ENCODE peak calls at places on chromosomes 11 and 22, in eight cellular contexts. Y, A, T, K, U, W, G and V are unnamed samples.

GRCh38 chr11:66347425-66348276 is at the start of gene B4GAT1:
- DNase-seq in Y (peak), A (peak), T (peak), K (peak), U (peak), W (peak), G (peak), V (peak)

GRCh38 chr11:72411623-72412532 is 22.5 kb downstream of the CLPB start:
- DNase-seq in Y (no peak), A (no peak), T (no peak), K (no peak), U (no peak), W (no peak), G (peak), V (no peak)

GRCh38 chr11:126322996-126323395 is 19.1 kb downstream of the DCPS start:
- DNase-seq in Y (no peak), A (no peak), T (no peak), K (no peak), U (no peak), W (no peak), G (no peak), V (no peak)

GRCh38 chr11:133827556-133827955 is 17.8 kb downstream of the SPATA19 start:
- DNase-seq in Y (no peak), A (no peak), T (no peak), K (no peak), U (no peak), W (no peak), G (no peak), V (no peak)

GRCh38 chr11:107957109-107957588 is 28.9 kb downstream of the RAB39A start:
- DNase-seq in Y (no peak), A (no peak), T (peak), K (no peak), U (no peak), W (no peak), G (peak), V (no peak)

GRCh38 chr11:68550485-68550817 is 89.9 kb downstream of the PPP6R3 start:
- DNase-seq in Y (peak), A (no peak), T (peak), K (no peak), U (no peak), W (no peak), G (no peak), V (no peak)

GRCh38 chr11:86117706-86118050 is 48.8 kb upstream of the PICALM start:
- DNase-seq in Y (no peak), A (no peak), T (no peak), K (no peak), U (peak), W (no peak), G (no peak), V (no peak)

GRCh38 chr11:31921066-31921465 is 109.9 kb upstream of the PAX6 start:
- DNase-seq in Y (no peak), A (no peak), T (no peak), K (no peak), U (no peak), W (no peak), G (peak), V (no peak)

GRCh38 chr22:43891360-43892182 is at the start of gene PNPLA5:
- DNase-seq in Y (no peak), A (peak), T (no peak), K (no peak), U (peak), W (no peak), G (peak), V (no peak)

GRCh38 chr11:121299417-121299816 is 6.8 kb downstream of the SC5D start:
- DNase-seq in Y (no peak), A (no peak), T (no peak), K (no peak), U (no peak), W (no peak), G (no peak), V (no peak)

GRCh38 chr11:87425391-87425790 is 387.7 kb downstream of the TMEM135 start:
- DNase-seq in Y (no peak), A (peak), T (no peak), K (no peak), U (peak), W (no peak), G (peak), V (no peak)

GRCh38 chr11:1231396-1232327 is 8.8 kb downstream of the MUC5B start:
- DNase-seq in Y (no peak), A (peak), T (no peak), K (no peak), U (no peak), W (peak), G (no peak), V (no peak)

GRCh38 chr11:7353100-7353499 is 101.4 kb downstream of the SYT9 start:
- DNase-seq in Y (peak), A (no peak), T (peak), K (no peak), U (peak), W (no peak), G (peak), V (no peak)

GRCh38 chr11:121595717-121596156 is 143.0 kb upstream of the SORL1-AS1 start:
- DNase-seq in Y (no peak), A (peak), T (peak), K (no peak), U (peak), W (peak), G (no peak), V (peak)

GRCh38 chr11:107493117-107493516 is 35.5 kb upstream of the CWF19L2 start:
- DNase-seq in Y (no peak), A (peak), T (no peak), K (no peak), U (peak), W (no peak), G (no peak), V (peak)

GRCh38 chr11:61598886-61599868 is 18.3 kb upstream of the SYT7 start:
- DNase-seq in Y (peak), A (peak), T (peak), K (peak), U (no peak), W (peak), G (peak), V (no peak)

GRCh38 chr11:10303558-10304363 is 1.1 kb upstream of the ADM start:
- DNase-seq in Y (no peak), A (no peak), T (peak), K (no peak), U (peak), W (peak), G (peak), V (no peak)

GRCh38 chr11:11735586-11735985 is 106.2 kb upstream of the USP47 start:
- DNase-seq in Y (no peak), A (no peak), T (no peak), K (no peak), U (no peak), W (no peak), G (peak), V (no peak)

GRCh38 chr11:66924272-66924671 is 33.9 kb downstream of the PC start:
- DNase-seq in Y (no peak), A (no peak), T (no peak), K (no peak), U (no peak), W (no peak), G (no peak), V (no peak)

GRCh38 chr11:19924321-19925115 is 211.9 kb downstream of the NAV2 start:
- DNase-seq in Y (no peak), A (no peak), T (no peak), K (no peak), U (no peak), W (no peak), G (no peak), V (no peak)

GRCh38 chr11:15972838-15973237 is 383.5 kb downstream of the SOX6 start:
- DNase-seq in Y (no peak), A (no peak), T (no peak), K (no peak), U (no peak), W (peak), G (peak), V (no peak)

GRCh38 chr22:43462701-43463100 is 50.9 kb downstream of the MPPED1 start:
- DNase-seq in Y (no peak), A (no peak), T (no peak), K (no peak), U (no peak), W (no peak), G (no peak), V (no peak)

DNA sequence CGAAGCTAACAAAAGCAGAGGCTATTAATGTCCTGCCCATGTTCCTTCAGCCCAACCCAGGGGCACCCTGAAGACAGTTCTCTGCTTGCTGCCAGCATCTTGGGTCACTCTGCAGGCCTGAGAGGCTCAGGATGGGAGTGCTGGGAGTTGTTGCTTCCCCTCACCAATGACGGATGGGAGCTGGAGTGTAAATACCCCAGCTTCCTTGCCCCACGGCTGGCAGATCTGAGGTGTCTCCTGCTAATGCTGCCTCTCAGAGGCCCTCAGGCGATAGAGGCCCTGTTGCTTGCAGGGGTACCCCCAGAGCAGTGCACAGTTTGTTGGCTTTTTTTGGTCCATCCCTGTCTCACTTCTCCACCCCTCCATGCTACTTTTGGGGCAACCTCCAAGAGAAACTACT is 32.9 kb downstream of the IFT27 start:
- DNase-seq in Y (no peak), A (no peak), T (no peak), K (no peak), U (no peak), W (no peak), G (no peak), V (no peak)
- H3K4me3 ChIP-seq in Y (no peak), A (no peak), T (no peak), K (no peak), U (no peak), W (no peak), G (no peak), V (no peak)

GRCh38 chr22:29700206-29700948 is 19.4 kb upstream of the CABP7 start:
- DNase-seq in Y (no peak), A (peak), T (no peak), K (no peak), U (no peak), W (no peak), G (no peak), V (no peak)

GRCh38 chr22:29700949-29701927 is 18.6 kb upstream of the CABP7 start:
- DNase-seq in Y (no peak), A (peak), T (peak), K (no peak), U (peak), W (no peak), G (peak), V (no peak)

GRCh38 chr22:29703595-29704195 is 16.1 kb upstream of the CABP7 start:
- DNase-seq in Y (no peak), A (peak), T (no peak), K (no peak), U (no peak), W (no peak), G (no peak), V (no peak)

GRCh38 chr22:29702931-29703594 is 16.7 kb upstream of the CABP7 start:
- DNase-seq in Y (no peak), A (peak), T (no peak), K (no peak), U (no peak), W (peak), G (no peak), V (no peak)

GRCh38 chr22:29702025-29702930 is 17.5 kb upstream of the CABP7 start:
- DNase-seq in Y (no peak), A (peak), T (no peak), K (no peak), U (no peak), W (no peak), G (peak), V (no peak)
- H3K4me3 ChIP-seq in Y (no peak), A (no peak), T (no peak), K (no peak), U (no peak), W (no peak), G (no peak), V (no peak)

DNA sequence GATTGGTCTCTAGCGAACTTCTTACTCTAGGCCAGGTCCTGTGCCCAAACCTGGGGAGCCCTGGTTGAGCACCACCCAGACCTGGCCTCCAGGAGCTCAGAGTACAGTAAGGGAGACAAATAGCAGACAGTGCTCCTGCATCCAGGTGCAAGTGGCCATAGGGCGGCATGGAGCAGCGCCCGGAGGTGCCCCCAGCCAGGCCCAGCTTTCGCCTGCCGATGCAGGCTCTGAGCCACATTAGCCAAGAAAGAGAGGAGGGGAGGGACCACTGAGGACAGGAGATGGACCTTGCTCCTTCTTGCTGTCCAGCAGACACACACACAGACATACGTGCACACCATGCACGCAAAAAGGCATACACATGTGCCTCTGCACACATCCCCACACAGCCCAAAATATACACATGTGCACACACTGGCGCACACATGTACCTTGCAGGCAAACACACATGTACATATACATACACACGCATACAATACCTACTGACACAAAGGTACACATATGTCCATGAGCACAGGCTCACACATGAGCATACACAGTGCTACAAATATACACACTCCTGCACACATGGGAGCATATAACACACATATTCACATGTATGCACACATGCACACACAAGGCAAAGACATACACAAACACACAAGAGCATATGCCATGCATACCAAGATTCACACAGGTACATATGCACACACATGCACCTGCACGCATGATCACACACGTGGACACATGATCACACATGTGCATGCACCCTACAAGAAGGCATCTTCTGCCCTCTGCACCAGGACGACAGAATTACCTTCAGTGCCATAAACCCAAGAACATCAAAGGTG is 68.8 kb upstream of the FGF3 start:
- DNase-seq in Y (no peak), A (peak), T (no peak), K (no peak), U (no peak), W (no peak), G (no peak), V (no peak)
- H3K4me3 ChIP-seq in Y (no peak), A (no peak), T (no peak), K (no peak), U (no peak), W (no peak), G (no peak), V (no peak)

DNA sequence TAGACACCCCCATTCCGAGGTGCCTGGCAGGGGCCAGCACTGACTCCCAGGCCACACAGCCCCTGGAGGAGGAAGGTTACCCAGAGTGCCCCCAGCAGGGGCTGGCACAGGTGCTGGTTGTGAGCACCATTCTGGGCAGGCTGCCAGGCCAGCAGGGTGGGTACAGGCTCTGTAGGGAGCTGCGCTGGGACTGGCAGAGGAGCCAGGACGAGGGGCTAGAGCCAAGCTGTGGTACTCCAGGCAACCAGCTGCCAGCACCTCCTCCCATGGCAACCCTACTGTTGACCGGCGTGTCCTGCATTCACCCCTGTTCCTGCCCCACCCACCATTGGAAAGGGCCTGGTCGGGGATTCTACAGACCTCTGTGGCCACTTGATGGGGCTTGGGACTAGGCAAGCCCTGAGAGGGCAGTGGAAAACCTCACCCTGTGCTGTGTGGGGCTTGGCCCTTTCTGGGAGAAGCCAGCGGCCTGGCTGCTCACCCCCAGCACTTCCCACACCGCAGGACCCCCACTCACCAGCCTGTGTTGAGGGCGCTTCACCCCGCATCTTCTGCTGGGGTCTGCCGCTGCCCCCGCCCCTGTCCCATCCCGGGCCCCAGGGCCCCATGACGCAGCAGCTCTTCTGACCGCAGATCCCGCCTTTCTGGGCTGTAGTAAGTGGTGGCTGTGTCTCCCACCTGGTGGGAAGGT is 1.9 kb downstream of the CLDN5 start:
- DNase-seq in Y (peak), A (peak), T (no peak), K (no peak), U (no peak), W (peak), G (peak), V (no peak)
- H3K4me3 ChIP-seq in Y (peak), A (no peak), T (no peak), K (peak), U (no peak), W (peak), G (no peak), V (peak)

GRCh38 chr22:24989135-24989534 is 36.6 kb downstream of the KIAA1671 start:
- DNase-seq in Y (no peak), A (no peak), T (no peak), K (no peak), U (no peak), W (no peak), G (no peak), V (no peak)
- H3K4me3 ChIP-seq in Y (no peak), A (no peak), T (no peak), K (no peak), U (no peak), W (no peak), G (no peak), V (no peak)

DNA sequence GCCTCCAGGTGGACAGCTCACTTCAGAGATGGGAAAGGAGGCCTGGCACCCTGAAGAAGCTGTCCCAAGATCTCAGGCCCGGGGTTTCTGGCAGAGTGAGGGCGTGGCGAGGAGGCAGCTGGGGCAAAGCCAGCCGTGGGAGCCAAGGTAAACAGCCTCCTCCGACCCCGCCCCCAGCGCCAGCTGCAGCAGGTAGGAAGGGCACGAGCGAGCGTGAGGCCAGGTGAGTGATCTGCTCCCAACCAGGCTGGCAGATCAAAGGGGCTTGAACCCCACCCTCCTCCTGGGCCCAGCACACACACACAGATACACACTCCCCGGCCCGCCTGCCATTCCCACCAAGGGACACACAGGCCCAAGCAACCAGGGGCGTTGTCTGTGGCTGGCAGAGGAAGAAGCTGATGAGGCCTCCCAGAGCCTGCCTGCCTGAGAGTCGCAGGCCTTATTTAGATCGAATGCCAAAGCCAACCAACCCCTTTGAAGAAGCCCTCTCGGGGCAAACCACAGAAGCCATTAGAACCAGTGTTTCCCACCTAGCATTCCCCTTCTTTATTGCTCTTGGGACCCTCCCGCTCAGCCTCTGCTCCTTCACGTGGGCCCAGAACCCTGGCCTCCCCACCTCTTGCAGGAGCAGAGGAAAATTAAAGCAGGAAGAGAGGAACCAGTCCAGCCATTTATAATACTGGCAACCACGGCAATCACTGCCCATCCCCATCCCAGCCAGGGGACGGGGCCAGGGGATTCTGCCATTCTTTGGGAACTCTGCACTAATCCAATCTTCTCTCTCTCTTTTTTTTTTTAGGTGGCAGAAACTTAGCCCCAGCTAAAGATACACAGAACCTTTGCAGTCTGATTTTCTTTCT is 5.0 kb downstream of the PDGFB start:
- DNase-seq in Y (no peak), A (peak), T (no peak), K (no peak), U (peak), W (peak), G (no peak), V (no peak)
- H3K4me3 ChIP-seq in Y (peak), A (no peak), T (no peak), K (no peak), U (no peak), W (no peak), G (no peak), V (no peak)

GRCh38 chr11:57512646-57513445 is 2.7 kb downstream of the SLC43A1 start:
- DNase-seq in Y (no peak), A (peak), T (no peak), K (no peak), U (no peak), W (no peak), G (no peak), V (no peak)

GRCh38 chr11:57513911-57514537 is 1.5 kb downstream of the SLC43A1 start:
- DNase-seq in Y (peak), A (peak), T (peak), K (peak), U (peak), W (peak), G (peak), V (no peak)

GRCh38 chr11:57514538-57515331 is 767 bp downstream of the SLC43A1 start:
- DNase-seq in Y (peak), A (peak), T (peak), K (peak), U (no peak), W (peak), G (peak), V (no peak)

GRCh38 chr11:57511741-57512430 is 3.6 kb downstream of the SLC43A1 start:
- DNase-seq in Y (no peak), A (no peak), T (no peak), K (no peak), U (no peak), W (no peak), G (no peak), V (no peak)

DNA sequence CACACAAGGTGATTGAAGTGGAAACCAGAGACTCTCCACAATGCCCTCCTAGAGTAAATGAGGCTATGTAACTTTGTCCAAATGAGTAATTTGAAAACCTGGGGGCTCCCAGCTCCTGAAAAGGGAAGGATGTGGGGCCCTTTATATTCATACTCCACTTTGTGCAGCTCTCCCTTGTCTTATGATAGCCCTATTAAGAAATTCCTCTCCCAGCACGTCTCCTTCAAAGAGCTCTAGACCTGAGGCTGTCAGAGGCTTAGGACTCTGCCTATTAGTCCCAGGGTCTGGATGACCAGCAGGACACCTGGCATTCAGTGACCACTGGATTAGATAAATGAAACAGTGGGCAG is 2.1 kb downstream of the SLC43A1 start:
- DNase-seq in Y (no peak), A (peak), T (no peak), K (no peak), U (no peak), W (no peak), G (no peak), V (no peak)
- H3K4me3 ChIP-seq in Y (no peak), A (no peak), T (no peak), K (peak), U (no peak), W (no peak), G (no peak), V (no peak)